ENCODE peak calls at places on chromosomes 11 and 22, in five cellular contexts. One of them, this sample, is unnamed.

GRCh38 chr11:77411238-77411637 is 62.7 kb downstream of the PAK1 start:
- DNase-seq in upper lobe of right lung: peak
- DNase-seq in prostate gland: no peak
- DNase-seq in small intestine: no peak
- DNase-seq in naive thymus-derived CD4-positive, alpha-beta T cell: no peak
- DNase-seq in this sample: peak

GRCh38 chr22:49540084-49540483 is 287.6 kb downstream of the BRD1 start:
- DNase-seq in upper lobe of right lung: peak
- DNase-seq in prostate gland: no peak
- DNase-seq in small intestine: no peak
- DNase-seq in naive thymus-derived CD4-positive, alpha-beta T cell: no peak
- DNase-seq in this sample: no peak

GRCh38 chr22:20566420-20567260 is 59.2 kb downstream of the MED15 start:
- DNase-seq in upper lobe of right lung: peak
- DNase-seq in prostate gland: peak
- DNase-seq in small intestine: no peak
- DNase-seq in naive thymus-derived CD4-positive, alpha-beta T cell: peak
- DNase-seq in this sample: peak

GRCh38 chr11:33970984-33971466 is 79.1 kb upstream of the LMO2 start:
- DNase-seq in upper lobe of right lung: no peak
- DNase-seq in prostate gland: peak
- DNase-seq in small intestine: peak
- DNase-seq in naive thymus-derived CD4-positive, alpha-beta T cell: no peak
- DNase-seq in this sample: no peak

GRCh38 chr11:89405629-89406028 is 85.5 kb downstream of the NOX4 start:
- DNase-seq in upper lobe of right lung: no peak
- DNase-seq in prostate gland: no peak
- DNase-seq in small intestine: no peak
- DNase-seq in naive thymus-derived CD4-positive, alpha-beta T cell: no peak
- DNase-seq in this sample: no peak

GRCh38 chr11:7600205-7600775 is 73.0 kb downstream of the CYB5R2 start:
- DNase-seq in upper lobe of right lung: peak
- DNase-seq in prostate gland: peak
- DNase-seq in small intestine: peak
- DNase-seq in naive thymus-derived CD4-positive, alpha-beta T cell: no peak
- DNase-seq in this sample: no peak

GRCh38 chr22:43407591-43407990 is 4.2 kb upstream of the MPPED1 start:
- DNase-seq in upper lobe of right lung: no peak
- DNase-seq in prostate gland: no peak
- DNase-seq in small intestine: no peak
- DNase-seq in naive thymus-derived CD4-positive, alpha-beta T cell: no peak
- DNase-seq in this sample: no peak

GRCh38 chr11:4560462-4560861 is 15.5 kb downstream of the OR52M1 start:
- DNase-seq in upper lobe of right lung: no peak
- DNase-seq in prostate gland: no peak
- DNase-seq in small intestine: peak
- DNase-seq in naive thymus-derived CD4-positive, alpha-beta T cell: no peak
- DNase-seq in this sample: no peak

GRCh38 chr22:43399338-43399979 is 12.4 kb upstream of the MPPED1 start:
- DNase-seq in upper lobe of right lung: no peak
- DNase-seq in prostate gland: no peak
- DNase-seq in small intestine: no peak
- DNase-seq in naive thymus-derived CD4-positive, alpha-beta T cell: no peak
- DNase-seq in this sample: no peak

GRCh38 chr11:46387919-46388618 is 3.5 kb downstream of the CHRM4 start:
- DNase-seq in upper lobe of right lung: no peak
- DNase-seq in prostate gland: no peak
- DNase-seq in small intestine: no peak
- DNase-seq in naive thymus-derived CD4-positive, alpha-beta T cell: no peak
- DNase-seq in this sample: no peak

GRCh38 chr22:22591348-22592299 is 32.6 kb upstream of the PRAME start:
- DNase-seq in upper lobe of right lung: no peak
- DNase-seq in prostate gland: no peak
- DNase-seq in small intestine: no peak
- DNase-seq in naive thymus-derived CD4-positive, alpha-beta T cell: no peak
- DNase-seq in this sample: no peak

GRCh38 chr11:12602421-12602820 is 71.8 kb upstream of the TEAD1 start:
- DNase-seq in upper lobe of right lung: no peak
- DNase-seq in prostate gland: no peak
- DNase-seq in small intestine: no peak
- DNase-seq in naive thymus-derived CD4-positive, alpha-beta T cell: no peak
- DNase-seq in this sample: no peak

GRCh38 chr11:84902445-84902844 is 724.7 kb downstream of the DLG2 start:
- DNase-seq in upper lobe of right lung: no peak
- DNase-seq in prostate gland: no peak
- DNase-seq in small intestine: no peak
- DNase-seq in naive thymus-derived CD4-positive, alpha-beta T cell: no peak
- DNase-seq in this sample: no peak

GRCh38 chr11:48063424-48063978 is 83.1 kb downstream of the PTPRJ start:
- DNase-seq in upper lobe of right lung: no peak
- DNase-seq in prostate gland: no peak
- DNase-seq in small intestine: no peak
- DNase-seq in naive thymus-derived CD4-positive, alpha-beta T cell: no peak
- DNase-seq in this sample: no peak

DNA sequence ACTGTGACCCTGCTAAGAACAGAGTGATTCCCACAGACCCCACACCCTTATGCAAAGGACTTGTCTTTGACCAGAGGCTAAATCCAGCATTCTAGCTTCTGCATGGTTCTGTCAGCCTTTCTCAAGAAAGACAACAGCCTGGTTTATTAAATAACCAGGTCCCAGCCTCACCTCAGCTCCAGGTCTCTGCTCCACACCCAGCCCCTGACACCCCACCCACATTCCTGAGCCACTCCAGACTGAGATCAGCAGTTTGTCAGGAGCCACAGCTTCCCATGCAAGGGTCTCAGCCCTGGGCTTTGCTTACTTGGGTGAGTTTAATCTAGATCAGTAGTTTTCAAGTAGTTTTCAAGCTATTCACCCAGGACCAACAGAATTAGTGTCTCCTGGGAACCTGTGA is 69.1 kb downstream of the GALNT18 start:
- DNase-seq in upper lobe of right lung: peak
- DNase-seq in prostate gland: no peak
- DNase-seq in small intestine: peak
- DNase-seq in naive thymus-derived CD4-positive, alpha-beta T cell: no peak
- DNase-seq in this sample: no peak
- H3K4me3 ChIP-seq in upper lobe of right lung: no peak
- H3K4me3 ChIP-seq in prostate gland: no peak
- H3K4me3 ChIP-seq in small intestine: no peak
- H3K4me3 ChIP-seq in naive thymus-derived CD4-positive, alpha-beta T cell: no peak
- H3K4me3 ChIP-seq in this sample: no peak

GRCh38 chr11:20154381-20154780 is 5.9 kb downstream of the DBX1 start:
- DNase-seq in upper lobe of right lung: no peak
- DNase-seq in prostate gland: no peak
- DNase-seq in small intestine: no peak
- DNase-seq in naive thymus-derived CD4-positive, alpha-beta T cell: no peak
- DNase-seq in this sample: no peak
- H3K4me3 ChIP-seq in upper lobe of right lung: no peak
- H3K4me3 ChIP-seq in prostate gland: no peak
- H3K4me3 ChIP-seq in small intestine: no peak
- H3K4me3 ChIP-seq in naive thymus-derived CD4-positive, alpha-beta T cell: no peak
- H3K4me3 ChIP-seq in this sample: no peak

DNA sequence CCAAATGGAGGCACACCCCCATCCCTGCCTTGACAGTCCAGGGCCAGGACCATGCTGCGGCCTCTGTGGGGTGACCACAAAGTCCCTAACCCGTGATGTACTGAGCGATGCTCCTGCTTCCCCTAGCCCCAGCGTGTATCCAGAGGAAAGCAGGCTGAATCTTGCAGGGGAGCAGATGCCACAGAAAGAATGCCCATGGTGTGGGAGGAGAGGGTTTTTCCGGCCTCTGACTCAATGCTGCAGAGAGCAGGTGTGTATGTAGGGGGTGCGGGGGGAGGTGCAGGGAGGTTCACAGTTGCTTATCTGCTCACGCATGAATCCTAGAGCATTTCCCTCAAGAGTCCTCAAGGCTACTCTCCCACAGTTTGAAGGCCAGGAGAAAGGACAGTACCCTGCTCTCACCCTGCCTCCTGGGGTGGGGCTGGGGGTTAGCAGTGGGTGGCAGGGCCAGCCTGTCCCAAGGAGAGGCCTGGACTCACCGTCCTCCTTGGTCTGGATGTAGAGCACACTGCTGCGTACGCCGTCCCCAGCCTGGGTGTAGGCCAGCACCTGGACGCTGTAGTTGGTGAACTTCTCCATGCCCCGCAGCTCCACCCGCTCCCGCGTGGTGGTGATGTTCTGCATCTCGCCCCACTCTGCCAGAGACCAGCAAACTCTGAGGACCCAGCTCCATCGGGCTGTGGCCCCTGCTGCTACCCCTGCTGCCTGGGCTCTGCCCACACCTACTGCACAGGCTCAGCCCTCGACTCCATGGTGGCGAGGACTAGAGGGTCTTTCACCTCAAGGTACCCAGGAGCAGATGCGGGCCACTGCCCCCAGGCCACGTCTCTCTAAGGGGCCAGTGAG is 130.8 kb downstream of the CEP164 start:
- DNase-seq in upper lobe of right lung: no peak
- DNase-seq in prostate gland: no peak
- DNase-seq in small intestine: no peak
- DNase-seq in naive thymus-derived CD4-positive, alpha-beta T cell: no peak
- DNase-seq in this sample: no peak
- H3K4me3 ChIP-seq in upper lobe of right lung: no peak
- H3K4me3 ChIP-seq in prostate gland: no peak
- H3K4me3 ChIP-seq in small intestine: no peak
- H3K4me3 ChIP-seq in naive thymus-derived CD4-positive, alpha-beta T cell: no peak
- H3K4me3 ChIP-seq in this sample: no peak

GRCh38 chr11:75337195-75337654 is 14.2 kb downstream of the ARRB1 start:
- DNase-seq in upper lobe of right lung: no peak
- DNase-seq in prostate gland: no peak
- DNase-seq in small intestine: peak
- DNase-seq in naive thymus-derived CD4-positive, alpha-beta T cell: no peak
- DNase-seq in this sample: no peak
- H3K4me3 ChIP-seq in upper lobe of right lung: no peak
- H3K4me3 ChIP-seq in prostate gland: no peak
- H3K4me3 ChIP-seq in small intestine: no peak
- H3K4me3 ChIP-seq in naive thymus-derived CD4-positive, alpha-beta T cell: no peak
- H3K4me3 ChIP-seq in this sample: no peak

GRCh38 chr22:31134688-31135087 is 5.6 kb downstream of the PLA2G3 start:
- DNase-seq in upper lobe of right lung: no peak
- DNase-seq in prostate gland: no peak
- DNase-seq in small intestine: no peak
- DNase-seq in naive thymus-derived CD4-positive, alpha-beta T cell: no peak
- DNase-seq in this sample: no peak
- H3K4me3 ChIP-seq in upper lobe of right lung: no peak
- H3K4me3 ChIP-seq in prostate gland: no peak
- H3K4me3 ChIP-seq in small intestine: no peak
- H3K4me3 ChIP-seq in naive thymus-derived CD4-positive, alpha-beta T cell: no peak
- H3K4me3 ChIP-seq in this sample: no peak

GRCh38 chr11:62727833-62728721 is at the start of gene TTC9C:
- DNase-seq in upper lobe of right lung: peak
- DNase-seq in prostate gland: peak
- DNase-seq in small intestine: peak
- DNase-seq in naive thymus-derived CD4-positive, alpha-beta T cell: peak
- DNase-seq in this sample: peak
- H3K4me3 ChIP-seq in upper lobe of right lung: peak
- H3K4me3 ChIP-seq in prostate gland: peak
- H3K4me3 ChIP-seq in small intestine: peak
- H3K4me3 ChIP-seq in naive thymus-derived CD4-positive, alpha-beta T cell: peak
- H3K4me3 ChIP-seq in this sample: peak

GRCh38 chr11:107566569-107566968 is 1.0 kb upstream of the ALKBH8 start:
- DNase-seq in upper lobe of right lung: no peak
- DNase-seq in prostate gland: no peak
- DNase-seq in small intestine: no peak
- DNase-seq in naive thymus-derived CD4-positive, alpha-beta T cell: no peak
- DNase-seq in this sample: no peak

GRCh38 chr11:107570015-107570414 is 4.5 kb upstream of the ALKBH8 start:
- DNase-seq in upper lobe of right lung: no peak
- DNase-seq in prostate gland: no peak
- DNase-seq in small intestine: no peak
- DNase-seq in naive thymus-derived CD4-positive, alpha-beta T cell: no peak
- DNase-seq in this sample: no peak

GRCh38 chr11:107564877-107565218 is 687 bp downstream of the ALKBH8 start:
- DNase-seq in upper lobe of right lung: no peak
- DNase-seq in prostate gland: no peak
- DNase-seq in small intestine: no peak
- DNase-seq in naive thymus-derived CD4-positive, alpha-beta T cell: no peak
- DNase-seq in this sample: no peak

GRCh38 chr11:107565219-107565937 is at the start of gene ALKBH8:
- DNase-seq in upper lobe of right lung: peak
- DNase-seq in prostate gland: peak
- DNase-seq in small intestine: peak
- DNase-seq in naive thymus-derived CD4-positive, alpha-beta T cell: peak
- DNase-seq in this sample: peak

DNA sequence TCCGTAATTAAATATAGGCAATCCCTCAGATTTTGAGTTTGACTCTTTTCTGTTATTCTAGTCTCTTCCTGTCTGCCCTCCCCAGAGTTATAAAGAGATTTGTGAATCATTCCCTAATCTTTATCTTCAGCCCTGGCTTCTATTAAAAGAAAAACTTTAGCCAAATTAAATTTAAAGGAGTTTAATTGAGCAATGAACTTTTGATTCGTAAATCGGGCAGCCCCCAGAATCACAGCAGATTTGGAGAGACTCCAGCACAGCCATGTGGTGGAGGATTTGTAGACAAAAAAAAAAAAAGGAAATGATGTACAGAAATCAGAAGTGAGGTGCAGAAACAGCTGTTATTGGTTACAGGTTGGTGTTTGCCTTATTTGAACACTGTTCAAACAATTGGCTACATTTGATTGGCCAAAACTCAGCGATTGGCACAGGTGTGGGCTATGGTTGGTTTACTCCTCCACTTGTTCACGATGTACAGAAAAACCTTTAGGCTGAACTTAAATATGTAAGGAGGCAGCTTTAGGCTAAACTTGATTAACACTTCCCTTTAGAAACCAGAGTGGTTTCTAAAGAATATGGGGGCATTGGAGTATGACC is 2.3 kb upstream of the ALKBH8 start:
- DNase-seq in upper lobe of right lung: no peak
- DNase-seq in prostate gland: no peak
- DNase-seq in small intestine: no peak
- DNase-seq in naive thymus-derived CD4-positive, alpha-beta T cell: no peak
- DNase-seq in this sample: no peak
- H3K4me3 ChIP-seq in upper lobe of right lung: no peak
- H3K4me3 ChIP-seq in prostate gland: no peak
- H3K4me3 ChIP-seq in small intestine: no peak
- H3K4me3 ChIP-seq in naive thymus-derived CD4-positive, alpha-beta T cell: no peak
- H3K4me3 ChIP-seq in this sample: no peak

GRCh38 chr22:24400726-24401596 is 26.4 kb upstream of the ADORA2A start:
- DNase-seq in upper lobe of right lung: no peak
- DNase-seq in prostate gland: no peak
- DNase-seq in small intestine: no peak
- DNase-seq in naive thymus-derived CD4-positive, alpha-beta T cell: no peak
- DNase-seq in this sample: no peak
- H3K4me3 ChIP-seq in upper lobe of right lung: peak
- H3K4me3 ChIP-seq in prostate gland: no peak
- H3K4me3 ChIP-seq in small intestine: no peak
- H3K4me3 ChIP-seq in naive thymus-derived CD4-positive, alpha-beta T cell: no peak
- H3K4me3 ChIP-seq in this sample: no peak

DNA sequence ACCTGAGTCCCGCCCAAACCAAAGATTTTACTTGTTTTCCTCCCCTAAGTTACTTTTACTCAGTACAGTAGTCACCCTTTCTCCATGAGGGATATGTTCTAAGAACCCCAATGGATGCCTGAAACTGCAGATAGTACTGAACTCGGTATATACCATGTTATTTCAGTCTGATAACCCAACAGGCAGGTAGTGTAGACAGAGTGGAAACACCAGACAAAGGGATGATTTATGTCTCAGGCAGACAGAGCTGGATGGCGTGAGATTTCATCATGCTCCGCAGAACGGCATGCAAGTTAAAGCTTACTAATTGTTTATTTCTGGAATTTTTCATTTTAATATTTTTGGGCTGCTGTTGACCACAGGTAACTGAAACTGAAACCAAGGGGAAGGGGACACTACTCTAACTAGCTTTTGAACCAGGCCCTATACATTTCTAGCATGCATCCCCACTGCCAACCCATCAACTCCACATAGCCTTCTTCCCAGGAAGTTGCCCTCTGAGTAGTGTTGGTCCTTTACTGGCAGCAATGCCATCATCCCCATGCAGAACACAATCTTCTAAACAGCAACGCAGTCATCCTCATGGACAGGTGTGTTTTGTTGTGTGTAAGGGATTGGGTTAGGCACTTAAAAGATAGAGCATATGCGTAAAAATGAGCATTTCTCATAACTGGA is 27.7 kb downstream of the CSRP3 start:
- DNase-seq in upper lobe of right lung: no peak
- DNase-seq in prostate gland: no peak
- DNase-seq in small intestine: no peak
- DNase-seq in naive thymus-derived CD4-positive, alpha-beta T cell: no peak
- DNase-seq in this sample: no peak
- H3K4me3 ChIP-seq in upper lobe of right lung: no peak
- H3K4me3 ChIP-seq in prostate gland: no peak
- H3K4me3 ChIP-seq in small intestine: no peak
- H3K4me3 ChIP-seq in naive thymus-derived CD4-positive, alpha-beta T cell: no peak
- H3K4me3 ChIP-seq in this sample: no peak